ENCODE peak calls at places on chromosomes 1 and 21, in eight cellular contexts. E, C, Y, D, X, T, K and P are unnamed samples.

GRCh38 chr1:3775498-3776230 is 3.1 kb downstream of the SMIM1 start:
- DNase-seq in E (no peak), K (peak; percentile 37), C (peak; percentile 77), T (peak; percentile 33), D (no peak), X (peak; percentile 24), Y (no peak), P (peak; percentile 21)

GRCh38 chr1:220296941-220297460 is 24.7 kb upstream of the RAB3GAP2 start:
- DNase-seq in E (no peak), X (no peak), Y (no peak), K (no peak), D (no peak), C (no peak), T (peak; percentile 26), P (no peak)

GRCh38 chr1:33420870-33421775 is 9.8 kb downstream of the PHC2 start:
- DNase-seq in T (peak; percentile 37), D (no peak), X (no peak), Y (no peak), K (no peak), C (no peak), E (no peak), P (no peak)

GRCh38 chr1:21058035-21058793 is 118.5 kb downstream of the EIF4G3 start:
- DNase-seq in C (no peak), X (no peak), Y (no peak), T (no peak), E (no peak), D (no peak), K (no peak), P (no peak)

GRCh38 chr1:29895201-29895600 is 658.9 kb downstream of the PTPRU start:
- DNase-seq in K (no peak), T (no peak), X (no peak), Y (no peak), D (no peak), C (no peak), E (no peak), P (no peak)

GRCh38 chr1:71695084-71695483 is 587.3 kb downstream of the NEGR1 start:
- DNase-seq in K (no peak), E (no peak), T (no peak), D (no peak), X (no peak), C (no peak), Y (no peak), P (no peak)

GRCh38 chr1:209589863-209590262 is 6.3 kb downstream of the CAMK1G start:
- DNase-seq in K (no peak), D (peak; percentile 12), Y (no peak), C (no peak), T (no peak), E (no peak), X (no peak), P (no peak)

GRCh38 chr1:99268021-99268420 is 3.7 kb downstream of the PLPPR4 start:
- DNase-seq in C (no peak), E (no peak), Y (peak; percentile 25), D (no peak), X (no peak), T (no peak), K (no peak), P (no peak)

GRCh38 chr21:45618846-45619485 is 24.6 kb upstream of the PCBP3 start:
- DNase-seq in X (no peak), T (no peak), Y (no peak), E (no peak), K (no peak), D (no peak), C (no peak), P (no peak)

GRCh38 chr1:28983509-28984310 is 69.3 kb downstream of the EPB41 start:
- DNase-seq in C (no peak), K (no peak), Y (no peak), D (no peak), T (no peak), E (no peak), X (no peak), P (no peak)

GRCh38 chr1:17516303-17517214 is 22.9 kb upstream of the ARHGEF10L start:
- DNase-seq in D (no peak), E (no peak), T (no peak), X (no peak), K (no peak), C (no peak), Y (no peak), P (no peak)

GRCh38 chr1:182301467-182302198 is 90.0 kb downstream of the GLUL start:
- DNase-seq in K (no peak), D (peak; percentile 29), X (no peak), E (peak; percentile 45), T (peak; percentile 51), Y (peak; percentile 31), C (no peak), P (no peak)

GRCh38 chr1:200971955-200972711 is 51.4 kb downstream of the KIF21B start:
- DNase-seq in C (peak; percentile 75), X (peak; percentile 57), K (peak; percentile 45), T (peak; percentile 66), E (peak; percentile 53), Y (no peak), D (peak; percentile 60), P (peak; percentile 60)

GRCh38 chr1:201570886-201571624 is 32.1 kb downstream of the NAV1 start:
- DNase-seq in T (no peak), E (no peak), X (no peak), Y (no peak), K (no peak), C (no peak), D (no peak), P (no peak)

GRCh38 chr1:6108937-6109636 is 63.4 kb downstream of the KCNAB2 start:
- DNase-seq in X (peak; percentile 17), T (peak; percentile 30), Y (peak; percentile 32), K (no peak), D (no peak), E (peak; percentile 19), C (peak; percentile 74), P (no peak)

GRCh38 chr21:42146251-42146805 is 72.6 kb upstream of the ABCG1 start:
- DNase-seq in Y (no peak), D (no peak), K (no peak), T (no peak), E (no peak), C (no peak), X (no peak), P (no peak)

GRCh38 chr1:98817830-98818229 is 156.3 kb downstream of the SNX7 start:
- DNase-seq in T (no peak), K (no peak), E (no peak), X (no peak), D (no peak), C (no peak), Y (no peak), P (no peak)

GRCh38 chr1:81574365-81574764 is 226.4 kb upstream of the ADGRL2 start:
- DNase-seq in C (no peak), E (no peak), K (no peak), T (no peak), X (no peak), D (no peak), Y (no peak), P (no peak)

GRCh38 chr1:41721039-41721438 is 197.7 kb downstream of the HIVEP3 start:
- DNase-seq in C (no peak), Y (no peak), D (no peak), T (no peak), X (no peak), E (no peak), K (no peak), P (no peak)

GRCh38 chr1:8431028-8431427 is 113.1 kb downstream of the SLC45A1 start:
- DNase-seq in K (peak; percentile 12), X (no peak), T (no peak), Y (no peak), D (no peak), E (no peak), C (no peak), P (peak; percentile 18)

GRCh38 chr1:7339014-7339413 is 432.1 kb upstream of the VAMP3 start:
- DNase-seq in D (no peak), K (no peak), Y (no peak), E (no peak), X (no peak), C (no peak), T (no peak), P (no peak)

GRCh38 chr1:189787201-189787600 is 690.5 kb downstream of the BRINP3 start:
- DNase-seq in E (no peak), D (peak; percentile 24), C (no peak), K (no peak), Y (no peak), T (no peak), X (no peak), P (no peak)

GRCh38 chr1:240189386-240189989 is 97.8 kb downstream of the FMN2 start:
- DNase-seq in Y (no peak), C (peak; percentile 37), D (peak; percentile 11), X (no peak), E (no peak), K (no peak), T (peak; percentile 68), P (peak; percentile 6)

GRCh38 chr1:186984959-186985358 is 156.2 kb downstream of the PLA2G4A start:
- DNase-seq in Y (no peak), D (no peak), T (no peak), X (no peak), C (no peak), K (no peak), E (no peak), P (no peak)

GRCh38 chr1:41347276-41347675 is 14.0 kb upstream of the FOXO6 start:
- DNase-seq in E (no peak), C (no peak), X (no peak), Y (no peak), D (no peak), T (no peak), K (no peak), P (no peak)

GRCh38 chr21:26461500-26461899 is 111.6 kb downstream of the CYYR1 start:
- DNase-seq in T (no peak), K (no peak), C (no peak), E (no peak), D (no peak), X (no peak), Y (no peak), P (no peak)

GRCh38 chr1:94463765-94464330 is 45.7 kb downstream of the ABCD3 start:
- DNase-seq in X (no peak), D (no peak), K (no peak), T (peak; percentile 79), E (peak; percentile 27), C (peak; percentile 22), Y (peak; percentile 42), P (no peak)